ENCODE peak calls at places on chromosomes 5 and 9, in seven cellular contexts. F is GM23338, E is A549, Z is HCT116, L is Panc1, I is SK-N-SH, H is GM12878. K is an unnamed sample.

GRCh38 chr5:119852140-119852539 is 222.8 kb downstream of the FAM170A start:
- DNase-seq in L (no peak), H (no peak), F (no peak), Z (no peak), E (no peak), I (no peak), K (no peak)

GRCh38 chr9:23775549-23775948 is 50.5 kb downstream of the ELAVL2 start:
- DNase-seq in H (no peak), F (no peak), I (no peak), Z (no peak), L (no peak), E (no peak), K (no peak)

GRCh38 chr5:62208218-62208852 is 97.7 kb upstream of the KIF2A start:
- DNase-seq in I (no peak), F (no peak), E (peak; percentile 14), H (no peak), Z (no peak), L (no peak), K (no peak)

GRCh38 chr5:55674340-55674739 is 37.8 kb downstream of the SLC38A9 start:
- DNase-seq in E (no peak), F (no peak), Z (no peak), I (no peak), L (no peak), H (no peak), K (no peak)

GRCh38 chr5:81505672-81506071 is 111.7 kb upstream of the ACOT12 start:
- DNase-seq in E (no peak), I (no peak), L (no peak), Z (no peak), H (no peak), F (no peak), K (no peak)

GRCh38 chr5:181041043-181041442 is 977 bp downstream of the BTNL9 start:
- DNase-seq in I (no peak), Z (no peak), E (no peak), L (no peak), F (no peak), H (no peak), K (no peak)

GRCh38 chr9:90189306-90189705 is 453.3 kb downstream of the DIRAS2 start:
- DNase-seq in I (no peak), L (no peak), F (no peak), E (no peak), Z (no peak), H (peak; percentile 24), K (peak; percentile 50)

GRCh38 chr5:19625562-19625961 is 362.4 kb downstream of the CDH18 start:
- DNase-seq in H (no peak), E (no peak), L (no peak), I (no peak), Z (no peak), F (no peak), K (no peak)

GRCh38 chr5:10704949-10705621 is 55.9 kb downstream of the DAP start:
- DNase-seq in E (no peak), F (no peak), Z (peak; percentile 70), L (no peak), H (no peak), I (no peak), K (peak; percentile 46)

GRCh38 chr9:119349548-119349947 is 19.7 kb downstream of the BRINP1 start:
- DNase-seq in E (no peak), I (no peak), H (no peak), Z (no peak), L (no peak), F (peak; percentile 79), K (no peak)

GRCh38 chr5:93503598-93504067 is 77.4 kb downstream of the NR2F1-AS1 start:
- DNase-seq in I (no peak), L (no peak), F (no peak), H (no peak), Z (no peak), E (peak; percentile 44), K (no peak)

GRCh38 chr9:89837911-89838310 is 233.1 kb downstream of the GADD45G start:
- DNase-seq in Z (no peak), L (no peak), E (no peak), F (no peak), H (no peak), I (no peak), K (no peak)

GRCh38 chr9:127903557-127904475 is 4.4 kb upstream of the ST6GALNAC6 start:
- DNase-seq in E (no peak), L (no peak), I (no peak), Z (no peak), H (no peak), F (peak; percentile 88), K (no peak)

GRCh38 chr5:140608730-140609520 is 24.1 kb downstream of the CD14 start:
- DNase-seq in I (no peak), F (no peak), H (no peak), E (no peak), Z (no peak), L (no peak), K (peak; percentile 62)

GRCh38 chr5:157821822-157822622 is 36.9 kb downstream of the CLINT1 start:
- DNase-seq in L (no peak), Z (no peak), F (no peak), E (no peak), I (no peak), H (no peak), K (peak; percentile 4)

GRCh38 chr5:157818368-157818767 is 40.6 kb downstream of the CLINT1 start:
- DNase-seq in H (no peak), F (no peak), I (no peak), E (no peak), Z (no peak), L (no peak), K (no peak)

GRCh38 chr5:157821405-157821804 is 37.5 kb downstream of the CLINT1 start:
- DNase-seq in I (no peak), L (no peak), F (no peak), H (no peak), E (no peak), Z (no peak), K (no peak)

GRCh38 chr5:157819502-157820125 is 39.3 kb downstream of the CLINT1 start:
- DNase-seq in Z (no peak), L (no peak), H (no peak), F (no peak), I (no peak), E (no peak), K (no peak)

GRCh38 chr5:157820593-157821252 is 38.2 kb downstream of the CLINT1 start:
- DNase-seq in Z (peak; percentile 26), H (no peak), L (no peak), E (peak; percentile 74), F (peak; percentile 75), I (peak; percentile 19), K (peak; percentile 25)
- TF ChIP-seq REST in Z (no peak), H (no peak), L (no peak), E (no peak), F (no peak), I (no peak), K (no peak)

GRCh38 chr9:77766587-77766986 is 118.5 kb upstream of the GNA14 start:
- DNase-seq in Z (no peak), I (no peak), F (no peak), L (no peak), E (no peak), H (no peak), K (no peak)

GRCh38 chr9:77765781-77766259 is 117.7 kb upstream of the GNA14 start:
- DNase-seq in E (no peak), F (no peak), Z (no peak), H (no peak), I (no peak), L (no peak), K (no peak)

GRCh38 chr9:77764894-77765780 is 117.0 kb upstream of the GNA14 start:
- DNase-seq in I (peak; percentile 32), F (peak; percentile 68), E (peak; percentile 77), Z (peak; percentile 32), L (no peak), H (no peak), K (peak; percentile 22)

GRCh38 chr9:77759391-77759790 is 111.3 kb upstream of the GNA14 start:
- DNase-seq in Z (no peak), L (no peak), H (no peak), I (no peak), F (no peak), E (no peak), K (no peak)

GRCh38 chr9:77763566-77763965 is 115.4 kb upstream of the GNA14 start:
- DNase-seq in L (no peak), H (no peak), Z (no peak), E (peak; percentile 24), F (no peak), I (no peak), K (no peak)
- TF ChIP-seq REST in L (no peak), H (no peak), Z (no peak), E (no peak), F (no peak), I (no peak), K (no peak)

GRCh38 chr9:7115606-7116005 is 357.8 kb downstream of the KDM4C start:
- DNase-seq in H (no peak), I (no peak), E (no peak), L (no peak), F (no peak), Z (no peak), K (no peak)

GRCh38 chr9:7119612-7120011 is 361.8 kb downstream of the KDM4C start:
- DNase-seq in F (no peak), E (no peak), L (no peak), Z (no peak), I (no peak), H (no peak), K (no peak)

GRCh38 chr9:7121055-7121454 is 363.3 kb downstream of the KDM4C start:
- DNase-seq in I (no peak), Z (no peak), E (no peak), L (no peak), F (no peak), H (peak; percentile 45), K (no peak)

GRCh38 chr9:7118653-7119052 is 360.9 kb downstream of the KDM4C start:
- DNase-seq in L (no peak), I (no peak), H (no peak), Z (no peak), F (no peak), E (peak; percentile 7), K (no peak)

DNA sequence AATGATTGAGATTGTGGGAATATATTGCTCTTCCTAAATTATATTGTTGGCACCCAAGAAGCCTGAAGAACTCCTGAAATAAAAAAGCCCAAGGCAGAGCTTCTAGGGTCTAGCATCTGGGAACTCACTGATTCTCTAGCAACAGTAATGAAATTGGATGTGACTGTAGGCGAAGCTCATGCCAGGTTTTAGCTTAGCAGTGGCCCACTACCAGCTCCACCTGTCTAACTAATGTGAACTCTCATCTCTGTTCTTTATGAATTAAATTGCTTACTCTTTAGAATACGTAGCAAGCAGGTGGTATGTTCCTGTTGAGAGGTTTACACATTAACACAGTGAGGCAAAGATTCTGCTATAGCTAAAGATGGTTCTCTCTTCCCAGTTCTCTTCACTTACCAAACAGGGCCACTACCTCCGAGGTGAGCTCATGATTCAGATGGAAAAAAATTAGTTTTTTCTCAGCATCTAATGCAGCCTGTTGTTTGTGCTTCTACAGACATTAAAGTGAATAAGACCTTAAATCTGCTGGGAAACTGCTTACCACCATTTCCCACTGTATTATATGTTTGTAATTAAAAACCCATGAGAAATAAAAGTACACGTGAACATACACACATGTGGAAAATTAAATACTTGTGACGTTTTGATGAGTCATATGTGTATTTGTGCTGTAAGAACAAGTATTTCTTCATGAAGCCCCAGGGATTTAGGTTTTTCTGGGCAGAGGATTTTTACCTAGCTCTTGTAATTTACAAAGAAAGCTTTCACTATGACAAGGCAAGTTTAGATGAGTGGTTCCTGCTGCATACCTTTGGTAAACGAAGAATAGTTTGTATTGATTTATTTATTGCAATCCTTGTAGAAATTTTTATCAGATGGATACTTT is 360.1 kb downstream of the KDM4C start:
- DNase-seq in L (no peak), I (no peak), H (peak; percentile 46), Z (no peak), F (no peak), E (no peak), K (no peak)
- TF ChIP-seq REST in L (no peak), I (no peak), H (no peak), Z (no peak), F (no peak), E (no peak), K (no peak)

GRCh38 chr9:3528466-3528865 is 2.7 kb upstream of the RFX3 start:
- DNase-seq in F (no peak), E (no peak), H (peak; percentile 67), Z (no peak), I (no peak), L (no peak), K (peak; percentile 66)
- TF ChIP-seq REST in F (no peak), E (no peak), H (no peak), Z (no peak), I (no peak), L (no peak), K (no peak)